ENCODE peak calls at places on chromosomes 4 and X, in six cellular contexts. O, J, I, Z, F and M are unnamed samples.

GRCh38 chr4:113389160-113389559 is 339.7 kb downstream of the ANK2 start:
- DNase-seq in O (no peak), J (no peak), I (no peak), Z (no peak), F (no peak), M (no peak)

GRCh38 chr4:185134176-185134869 is 8.7 kb upstream of the SLC25A4 start:
- DNase-seq in O (no peak), J (peak), I (peak), Z (peak), F (peak), M (no peak)

GRCh38 chr4:81786063-81786763 is 314.5 kb upstream of the RASGEF1B start:
- DNase-seq in O (no peak), J (no peak), I (no peak), Z (no peak), F (peak), M (no peak)

GRCh38 chrX:112841114-112841819 is 636 bp upstream of the AMOT start:
- DNase-seq in O (peak), J (peak), I (peak), Z (peak), F (peak), M (peak)

GRCh38 chr4:183200453-183200852 is 101.4 kb downstream of the WWC2 start:
- DNase-seq in O (no peak), J (peak), I (no peak), Z (peak), F (peak), M (no peak)

GRCh38 chr4:23889814-23890269 is at the start of gene PPARGC1A:
- DNase-seq in O (no peak), J (no peak), I (peak), Z (no peak), F (peak), M (peak)

GRCh38 chr4:183721207-183722081 is 62.4 kb downstream of the TRAPPC11 start:
- DNase-seq in O (no peak), J (no peak), I (no peak), Z (no peak), F (peak), M (no peak)

GRCh38 chrX:133045986-133046385 is 50.9 kb downstream of the USP26 start:
- DNase-seq in O (no peak), J (peak), I (no peak), Z (no peak), F (peak), M (no peak)

GRCh38 chr4:84792366-84793301 is 173.9 kb downstream of the WDFY3 start:
- DNase-seq in O (no peak), J (no peak), I (no peak), Z (peak), F (peak), M (no peak)

GRCh38 chr4:158610790-158611189 is 60.9 kb downstream of the C4orf46 start:
- DNase-seq in O (no peak), J (no peak), I (no peak), Z (no peak), F (peak), M (no peak)

GRCh38 chr4:89136525-89136924 is 25.2 kb downstream of the TIGD2 start:
- DNase-seq in O (no peak), J (peak), I (no peak), Z (peak), F (peak), M (no peak)

GRCh38 chrX:129992181-129992580 is 9.7 kb downstream of the BCORL1 start:
- DNase-seq in O (no peak), J (no peak), I (no peak), Z (no peak), F (no peak), M (no peak)

GRCh38 chrX:69615779-69616519 is at the start of gene EDA:
- DNase-seq in O (no peak), J (no peak), I (peak), Z (no peak), F (peak), M (peak)

GRCh38 chr4:106604319-106605051 is 235.9 kb upstream of the GIMD1 start:
- DNase-seq in O (no peak), J (no peak), I (no peak), Z (no peak), F (no peak), M (no peak)

GRCh38 chr4:61489927-61490326 is 289.8 kb downstream of the ADGRL3 start:
- DNase-seq in O (no peak), J (no peak), I (no peak), Z (no peak), F (no peak), M (no peak)

GRCh38 chrX:24498181-24498580 is 33.1 kb downstream of the PDK3 start:
- DNase-seq in O (no peak), J (peak), I (no peak), Z (no peak), F (peak), M (no peak)

GRCh38 chr4:38894340-38894982 is 26.9 kb downstream of the FAM114A1 start:
- DNase-seq in O (no peak), J (no peak), I (no peak), Z (no peak), F (no peak), M (no peak)

GRCh38 chr4:184826315-184827266 is 823 bp upstream of the ACSL1 start:
- DNase-seq in O (no peak), J (peak), I (no peak), Z (no peak), F (peak), M (peak)

GRCh38 chrX:31483336-31483735 is 411.5 kb upstream of the FTHL17 start:
- DNase-seq in O (no peak), J (no peak), I (no peak), Z (peak), F (peak), M (no peak)

GRCh38 chr4:98338761-98339438 is 77.7 kb downstream of the RAP1GDS1 start:
- DNase-seq in O (no peak), J (no peak), I (no peak), Z (no peak), F (no peak), M (no peak)

GRCh38 chrX:66110112-66110511 is 53.9 kb upstream of the HEPH start:
- DNase-seq in O (peak), J (peak), I (no peak), Z (peak), F (peak), M (no peak)

GRCh38 chr4:149291463-149291862 is 524.2 kb downstream of the IQCM start:
- DNase-seq in O (no peak), J (no peak), I (no peak), Z (no peak), F (peak), M (no peak)

GRCh38 chr4:127162741-127163140 is 470.0 kb upstream of the INTU start:
- DNase-seq in O (no peak), J (no peak), I (no peak), Z (peak), F (peak), M (no peak)

GRCh38 chrX:18931972-18932371 is 51.9 kb downstream of the PHKA2 start:
- DNase-seq in O (no peak), J (peak), I (no peak), Z (no peak), F (peak), M (no peak)

GRCh38 chr4:108109111-108109510 is 59.6 kb downstream of the LEF1 start:
- DNase-seq in O (no peak), J (no peak), I (no peak), Z (no peak), F (no peak), M (no peak)

GRCh38 chrX:1534321-1535168 is 2.4 kb downstream of the P2RY8 start:
- DNase-seq in O (peak), J (no peak), I (no peak), Z (no peak), F (no peak), M (no peak)

GRCh38 chrX:39903937-39904336 is 193.8 kb downstream of the BCOR start:
- DNase-seq in O (no peak), J (peak), I (no peak), Z (no peak), F (peak), M (no peak)

GRCh38 chrX:154308108-154308946 is 12.7 kb downstream of the TKTL1 start:
- DNase-seq in O (no peak), J (peak), I (no peak), Z (no peak), F (peak), M (no peak)

GRCh38 chr4:89069481-89069880 is 12.5 kb upstream of the FAM13A start:
- DNase-seq in O (no peak), J (no peak), I (no peak), Z (no peak), F (no peak), M (no peak)

GRCh38 chr4:83172371-83172770 is 57.8 kb upstream of the PLAC8 start:
- DNase-seq in O (no peak), J (no peak), I (no peak), Z (no peak), F (no peak), M (no peak)

GRCh38 chr4:169115897-169116254 is 105.8 kb upstream of the CBR4 start:
- DNase-seq in O (no peak), J (peak), I (no peak), Z (peak), F (peak), M (no peak)

GRCh38 chrX:47321386-47321785 is 49.0 kb upstream of the ZNF157 start:
- DNase-seq in O (no peak), J (no peak), I (peak), Z (no peak), F (peak), M (no peak)

GRCh38 chrX:19670321-19670750 is 155.0 kb upstream of the MAP3K15 start:
- DNase-seq in O (no peak), J (no peak), I (no peak), Z (no peak), F (peak), M (no peak)

GRCh38 chr4:112807999-112808398 is 171.1 kb downstream of the LARP7 start:
- DNase-seq in O (no peak), J (no peak), I (no peak), Z (no peak), F (no peak), M (no peak)

GRCh38 chr4:181860157-181860556 is 383.0 kb upstream of the TENM3 start:
- DNase-seq in O (no peak), J (no peak), I (no peak), Z (peak), F (peak), M (no peak)

GRCh38 chr4:95550566-95550965 is 1.8 kb upstream of the UNC5C start:
- DNase-seq in O (no peak), J (no peak), I (no peak), Z (no peak), F (no peak), M (no peak)

GRCh38 chrX:95325185-95325584 is 1359.5 kb upstream of the DIAPH2 start:
- DNase-seq in O (no peak), J (no peak), I (no peak), Z (no peak), F (no peak), M (no peak)

GRCh38 chrX:31271615-31272471 is 200.0 kb upstream of the FTHL17 start:
- DNase-seq in O (no peak), J (peak), I (no peak), Z (no peak), F (no peak), M (no peak)

GRCh38 chr4:53105313-53105712 is 243.2 kb downstream of the RASL11B start:
- DNase-seq in O (no peak), J (no peak), I (no peak), Z (no peak), F (no peak), M (no peak)

GRCh38 chrX:154749856-154750255 is 1.0 kb downstream of the GAB3 start:
- DNase-seq in O (no peak), J (no peak), I (no peak), Z (no peak), F (no peak), M (no peak)